ENCODE peak calls at places on chromosomes 13 and 19, in five cellular contexts. One of them, this sample, is unnamed.
A peak's percentile ranks its signal among the peaks of the same experiment; 100 is the strongest.

GRCh38 chr19:17020380-17020779 is 6.2 kb downstream of the CPAMD8 start:
- DNase-seq in hippocampal formation: peak; percentile 1
- DNase-seq in HCEC 1CT: no peak
- DNase-seq in T-helper 17 cell: no peak
- DNase-seq in activated T-cell treated with anti-CD3 and anti-CD28 coated beads, Interleukin-2, amount 50 U/mL, for 72 hours: no peak
- DNase-seq in this sample: no peak

GRCh38 chr13:74145249-74145970 is 11.2 kb upstream of the KLF12 start:
- DNase-seq in hippocampal formation: no peak
- DNase-seq in HCEC 1CT: peak; percentile 56
- DNase-seq in T-helper 17 cell: no peak
- DNase-seq in activated T-cell treated with anti-CD3 and anti-CD28 coated beads, Interleukin-2, amount 50 U/mL, for 72 hours: no peak
- DNase-seq in this sample: no peak

GRCh38 chr13:35379663-35380062 is 96.8 kb downstream of the MAB21L1 start:
- DNase-seq in hippocampal formation: no peak
- DNase-seq in HCEC 1CT: no peak
- DNase-seq in T-helper 17 cell: no peak
- DNase-seq in activated T-cell treated with anti-CD3 and anti-CD28 coated beads, Interleukin-2, amount 50 U/mL, for 72 hours: no peak
- DNase-seq in this sample: no peak

GRCh38 chr19:58560921-58561320 is 2.5 kb upstream of the UBE2M start:
- DNase-seq in hippocampal formation: no peak
- DNase-seq in HCEC 1CT: no peak
- DNase-seq in T-helper 17 cell: no peak
- DNase-seq in activated T-cell treated with anti-CD3 and anti-CD28 coated beads, Interleukin-2, amount 50 U/mL, for 72 hours: no peak
- DNase-seq in this sample: no peak

GRCh38 chr19:10110076-10110971 is 1.2 kb upstream of the P2RY11 start:
- DNase-seq in hippocampal formation: no peak
- DNase-seq in HCEC 1CT: no peak
- DNase-seq in T-helper 17 cell: no peak
- DNase-seq in activated T-cell treated with anti-CD3 and anti-CD28 coated beads, Interleukin-2, amount 50 U/mL, for 72 hours: no peak
- DNase-seq in this sample: no peak

GRCh38 chr13:98813993-98814392 is 61.5 kb upstream of the SLC15A1 start:
- DNase-seq in hippocampal formation: no peak
- DNase-seq in HCEC 1CT: no peak
- DNase-seq in T-helper 17 cell: no peak
- DNase-seq in activated T-cell treated with anti-CD3 and anti-CD28 coated beads, Interleukin-2, amount 50 U/mL, for 72 hours: no peak
- DNase-seq in this sample: no peak

GRCh38 chr19:18477974-18478373 is 40.0 kb upstream of the ISYNA1 start:
- DNase-seq in hippocampal formation: no peak
- DNase-seq in HCEC 1CT: no peak
- DNase-seq in T-helper 17 cell: no peak
- DNase-seq in activated T-cell treated with anti-CD3 and anti-CD28 coated beads, Interleukin-2, amount 50 U/mL, for 72 hours: no peak
- DNase-seq in this sample: no peak

GRCh38 chr19:2683430-2683995 is 19.0 kb downstream of the GNG7 start:
- DNase-seq in hippocampal formation: no peak
- DNase-seq in HCEC 1CT: no peak
- DNase-seq in T-helper 17 cell: no peak
- DNase-seq in activated T-cell treated with anti-CD3 and anti-CD28 coated beads, Interleukin-2, amount 50 U/mL, for 72 hours: no peak
- DNase-seq in this sample: no peak

GRCh38 chr13:36880961-36881360 is 39.1 kb downstream of the SMAD9 start:
- DNase-seq in hippocampal formation: no peak
- DNase-seq in HCEC 1CT: peak; percentile 6
- DNase-seq in T-helper 17 cell: no peak
- DNase-seq in activated T-cell treated with anti-CD3 and anti-CD28 coated beads, Interleukin-2, amount 50 U/mL, for 72 hours: no peak
- DNase-seq in this sample: no peak

GRCh38 chr13:98994896-98995295 is 17.0 kb upstream of the DOCK9 start:
- DNase-seq in hippocampal formation: no peak
- DNase-seq in HCEC 1CT: no peak
- DNase-seq in T-helper 17 cell: no peak
- DNase-seq in activated T-cell treated with anti-CD3 and anti-CD28 coated beads, Interleukin-2, amount 50 U/mL, for 72 hours: no peak
- DNase-seq in this sample: no peak

GRCh38 chr13:57739089-57739488 is 107.5 kb downstream of the PCDH17 start:
- DNase-seq in hippocampal formation: no peak
- DNase-seq in HCEC 1CT: no peak
- DNase-seq in T-helper 17 cell: no peak
- DNase-seq in activated T-cell treated with anti-CD3 and anti-CD28 coated beads, Interleukin-2, amount 50 U/mL, for 72 hours: no peak
- DNase-seq in this sample: no peak

GRCh38 chr19:44912854-44913253 is 1.6 kb upstream of the APOC1 start:
- DNase-seq in hippocampal formation: peak; percentile 19
- DNase-seq in HCEC 1CT: no peak
- DNase-seq in T-helper 17 cell: no peak
- DNase-seq in activated T-cell treated with anti-CD3 and anti-CD28 coated beads, Interleukin-2, amount 50 U/mL, for 72 hours: no peak
- DNase-seq in this sample: no peak

GRCh38 chr19:49327878-49328544 is 3.0 kb upstream of the SLC6A16 start:
- DNase-seq in hippocampal formation: no peak
- DNase-seq in HCEC 1CT: peak; percentile 9
- DNase-seq in T-helper 17 cell: no peak
- DNase-seq in activated T-cell treated with anti-CD3 and anti-CD28 coated beads, Interleukin-2, amount 50 U/mL, for 72 hours: peak; percentile 63
- DNase-seq in this sample: peak; percentile 81

GRCh38 chr19:18898081-18898532 is 2.1 kb upstream of the CERS1 start:
- DNase-seq in hippocampal formation: no peak
- DNase-seq in HCEC 1CT: no peak
- DNase-seq in T-helper 17 cell: no peak
- DNase-seq in activated T-cell treated with anti-CD3 and anti-CD28 coated beads, Interleukin-2, amount 50 U/mL, for 72 hours: no peak
- DNase-seq in this sample: no peak

GRCh38 chr13:99740261-99740979 is 231.1 kb downstream of the ZIC5 start:
- DNase-seq in hippocampal formation: no peak
- DNase-seq in HCEC 1CT: peak; percentile 11
- DNase-seq in T-helper 17 cell: no peak
- DNase-seq in activated T-cell treated with anti-CD3 and anti-CD28 coated beads, Interleukin-2, amount 50 U/mL, for 72 hours: no peak
- DNase-seq in this sample: no peak

GRCh38 chr13:30338331-30338851 is 31.0 kb upstream of the KATNAL1 start:
- DNase-seq in hippocampal formation: no peak
- DNase-seq in HCEC 1CT: peak; percentile 19
- DNase-seq in T-helper 17 cell: no peak
- DNase-seq in activated T-cell treated with anti-CD3 and anti-CD28 coated beads, Interleukin-2, amount 50 U/mL, for 72 hours: no peak
- DNase-seq in this sample: no peak

GRCh38 chr13:99063178-99063577 is 85.3 kb upstream of the DOCK9 start:
- DNase-seq in hippocampal formation: no peak
- DNase-seq in HCEC 1CT: no peak
- DNase-seq in T-helper 17 cell: no peak
- DNase-seq in activated T-cell treated with anti-CD3 and anti-CD28 coated beads, Interleukin-2, amount 50 U/mL, for 72 hours: no peak
- DNase-seq in this sample: no peak

GRCh38 chr13:29888306-29888705 is 37.9 kb upstream of the UBL3 start:
- DNase-seq in hippocampal formation: no peak
- DNase-seq in HCEC 1CT: peak; percentile 61
- DNase-seq in T-helper 17 cell: no peak
- DNase-seq in activated T-cell treated with anti-CD3 and anti-CD28 coated beads, Interleukin-2, amount 50 U/mL, for 72 hours: no peak
- DNase-seq in this sample: no peak

GRCh38 chr19:49362048-49362925 is at the start of gene TEAD2:
- DNase-seq in hippocampal formation: no peak
- DNase-seq in HCEC 1CT: peak; percentile 47
- DNase-seq in T-helper 17 cell: no peak
- DNase-seq in activated T-cell treated with anti-CD3 and anti-CD28 coated beads, Interleukin-2, amount 50 U/mL, for 72 hours: no peak
- DNase-seq in this sample: no peak

GRCh38 chr19:12647490-12648071 is 19.0 kb downstream of the MAN2B1 start:
- DNase-seq in hippocampal formation: no peak
- DNase-seq in HCEC 1CT: no peak
- DNase-seq in T-helper 17 cell: no peak
- DNase-seq in activated T-cell treated with anti-CD3 and anti-CD28 coated beads, Interleukin-2, amount 50 U/mL, for 72 hours: no peak
- DNase-seq in this sample: peak; percentile 24

GRCh38 chr13:41654800-41655199 is 197.4 kb downstream of the RGCC start:
- DNase-seq in hippocampal formation: no peak
- DNase-seq in HCEC 1CT: no peak
- DNase-seq in T-helper 17 cell: no peak
- DNase-seq in activated T-cell treated with anti-CD3 and anti-CD28 coated beads, Interleukin-2, amount 50 U/mL, for 72 hours: no peak
- DNase-seq in this sample: no peak

GRCh38 chr19:6034512-6034911 is 56.6 kb upstream of the RANBP3 start:
- DNase-seq in hippocampal formation: no peak
- DNase-seq in HCEC 1CT: no peak
- DNase-seq in T-helper 17 cell: no peak
- DNase-seq in activated T-cell treated with anti-CD3 and anti-CD28 coated beads, Interleukin-2, amount 50 U/mL, for 72 hours: no peak
- DNase-seq in this sample: no peak

GRCh38 chr19:51690359-51691121 is 2.6 kb upstream of the SPACA6 start:
- DNase-seq in hippocampal formation: peak; percentile 18
- DNase-seq in HCEC 1CT: peak; percentile 48
- DNase-seq in T-helper 17 cell: peak; percentile 55
- DNase-seq in activated T-cell treated with anti-CD3 and anti-CD28 coated beads, Interleukin-2, amount 50 U/mL, for 72 hours: peak; percentile 83
- DNase-seq in this sample: no peak

GRCh38 chr19:38701455-38702063 is 42.7 kb downstream of the CAPN12 start:
- DNase-seq in hippocampal formation: no peak
- DNase-seq in HCEC 1CT: no peak
- DNase-seq in T-helper 17 cell: no peak
- DNase-seq in activated T-cell treated with anti-CD3 and anti-CD28 coated beads, Interleukin-2, amount 50 U/mL, for 72 hours: no peak
- DNase-seq in this sample: no peak

GRCh38 chr13:27355894-27356293 is 68.5 kb upstream of the GTF3A start:
- DNase-seq in hippocampal formation: no peak
- DNase-seq in HCEC 1CT: no peak
- DNase-seq in T-helper 17 cell: no peak
- DNase-seq in activated T-cell treated with anti-CD3 and anti-CD28 coated beads, Interleukin-2, amount 50 U/mL, for 72 hours: no peak
- DNase-seq in this sample: no peak

GRCh38 chr13:47484564-47484963 is 516.5 kb downstream of the SUCLA2 start:
- DNase-seq in hippocampal formation: no peak
- DNase-seq in HCEC 1CT: peak; percentile 82
- DNase-seq in T-helper 17 cell: no peak
- DNase-seq in activated T-cell treated with anti-CD3 and anti-CD28 coated beads, Interleukin-2, amount 50 U/mL, for 72 hours: no peak
- DNase-seq in this sample: no peak

GRCh38 chr13:95492044-95492801 is 60.3 kb upstream of the CLDN10 start:
- DNase-seq in hippocampal formation: no peak
- DNase-seq in HCEC 1CT: no peak
- DNase-seq in T-helper 17 cell: no peak
- DNase-seq in activated T-cell treated with anti-CD3 and anti-CD28 coated beads, Interleukin-2, amount 50 U/mL, for 72 hours: no peak
- DNase-seq in this sample: no peak

GRCh38 chr13:77896536-77896935 is 22.1 kb downstream of the EDNRB start:
- DNase-seq in hippocampal formation: no peak
- DNase-seq in HCEC 1CT: no peak
- DNase-seq in T-helper 17 cell: no peak
- DNase-seq in activated T-cell treated with anti-CD3 and anti-CD28 coated beads, Interleukin-2, amount 50 U/mL, for 72 hours: no peak
- DNase-seq in this sample: no peak

GRCh38 chr13:21805733-21806132 is 134.9 kb downstream of the FGF9 start:
- DNase-seq in hippocampal formation: no peak
- DNase-seq in HCEC 1CT: no peak
- DNase-seq in T-helper 17 cell: no peak
- DNase-seq in activated T-cell treated with anti-CD3 and anti-CD28 coated beads, Interleukin-2, amount 50 U/mL, for 72 hours: no peak
- DNase-seq in this sample: no peak

GRCh38 chr19:20182232-20182785 is 15.3 kb downstream of the ZNF486 start:
- DNase-seq in hippocampal formation: no peak
- DNase-seq in HCEC 1CT: no peak
- DNase-seq in T-helper 17 cell: no peak
- DNase-seq in activated T-cell treated with anti-CD3 and anti-CD28 coated beads, Interleukin-2, amount 50 U/mL, for 72 hours: no peak
- DNase-seq in this sample: no peak

GRCh38 chr19:6273701-6274601 is 5.8 kb downstream of the MLLT1 start:
- DNase-seq in hippocampal formation: peak; percentile 32
- DNase-seq in HCEC 1CT: peak; percentile 87
- DNase-seq in T-helper 17 cell: no peak
- DNase-seq in activated T-cell treated with anti-CD3 and anti-CD28 coated beads, Interleukin-2, amount 50 U/mL, for 72 hours: no peak
- DNase-seq in this sample: no peak

GRCh38 chr13:74115138-74115537 is 19.1 kb downstream of the KLF12 start:
- DNase-seq in hippocampal formation: no peak
- DNase-seq in HCEC 1CT: peak; percentile 85
- DNase-seq in T-helper 17 cell: no peak
- DNase-seq in activated T-cell treated with anti-CD3 and anti-CD28 coated beads, Interleukin-2, amount 50 U/mL, for 72 hours: no peak
- DNase-seq in this sample: no peak

GRCh38 chr13:33053397-33054066 is 37.3 kb downstream of the KL start:
- DNase-seq in hippocampal formation: no peak
- DNase-seq in HCEC 1CT: no peak
- DNase-seq in T-helper 17 cell: no peak
- DNase-seq in activated T-cell treated with anti-CD3 and anti-CD28 coated beads, Interleukin-2, amount 50 U/mL, for 72 hours: no peak
- DNase-seq in this sample: no peak

GRCh38 chr13:96214804-96215445 is 125.0 kb downstream of the HS6ST3 start:
- DNase-seq in hippocampal formation: no peak
- DNase-seq in HCEC 1CT: peak; percentile 55
- DNase-seq in T-helper 17 cell: no peak
- DNase-seq in activated T-cell treated with anti-CD3 and anti-CD28 coated beads, Interleukin-2, amount 50 U/mL, for 72 hours: no peak
- DNase-seq in this sample: no peak

GRCh38 chr19:44889830-44890365 is 1.2 kb upstream of the TOMM40 start:
- DNase-seq in hippocampal formation: no peak
- DNase-seq in HCEC 1CT: no peak
- DNase-seq in T-helper 17 cell: no peak
- DNase-seq in activated T-cell treated with anti-CD3 and anti-CD28 coated beads, Interleukin-2, amount 50 U/mL, for 72 hours: no peak
- DNase-seq in this sample: peak; percentile 21

GRCh38 chr19:4647676-4648644 is 8.6 kb downstream of the TNFAIP8L1 start:
- DNase-seq in hippocampal formation: no peak
- DNase-seq in HCEC 1CT: no peak
- DNase-seq in T-helper 17 cell: no peak
- DNase-seq in activated T-cell treated with anti-CD3 and anti-CD28 coated beads, Interleukin-2, amount 50 U/mL, for 72 hours: no peak
- DNase-seq in this sample: no peak

GRCh38 chr19:7074705-7075282 is 5.3 kb downstream of the ZNF557 start:
- DNase-seq in hippocampal formation: no peak
- DNase-seq in HCEC 1CT: no peak
- DNase-seq in T-helper 17 cell: no peak
- DNase-seq in activated T-cell treated with anti-CD3 and anti-CD28 coated beads, Interleukin-2, amount 50 U/mL, for 72 hours: no peak
- DNase-seq in this sample: no peak

GRCh38 chr19:12965017-12965811 is 4.2 kb upstream of the DAND5 start:
- DNase-seq in hippocampal formation: no peak
- DNase-seq in HCEC 1CT: peak; percentile 60
- DNase-seq in T-helper 17 cell: peak; percentile 77
- DNase-seq in activated T-cell treated with anti-CD3 and anti-CD28 coated beads, Interleukin-2, amount 50 U/mL, for 72 hours: peak; percentile 93
- DNase-seq in this sample: peak; percentile 83

GRCh38 chr13:43475135-43475534 is 311.6 kb downstream of the ENOX1 start:
- DNase-seq in hippocampal formation: no peak
- DNase-seq in HCEC 1CT: no peak
- DNase-seq in T-helper 17 cell: no peak
- DNase-seq in activated T-cell treated with anti-CD3 and anti-CD28 coated beads, Interleukin-2, amount 50 U/mL, for 72 hours: no peak
- DNase-seq in this sample: no peak

This sample was measured in GM12865.